ENCODE peak calls at places on chromosomes 12 and 14, in six cellular contexts. S, P, N, Y, U and H are unnamed samples.

GRCh38 chr14:32468955-32469354 is 139.9 kb downstream of the AKAP6 start:
- DNase-seq in S (no peak), P (no peak), N (peak; percentile 16), Y (no peak), U (no peak), H (no peak)

GRCh38 chr14:90573385-90574105 is 176.7 kb downstream of the CALM1 start:
- DNase-seq in S (no peak), P (no peak), N (no peak), Y (no peak), U (no peak), H (no peak)

GRCh38 chr12:29734299-29734698 is 49.4 kb downstream of the TMTC1 start:
- DNase-seq in S (no peak), P (no peak), N (no peak), Y (no peak), U (no peak), H (no peak)

GRCh38 chr12:46675736-46676135 is 150.1 kb downstream of the SLC38A4 start:
- DNase-seq in S (no peak), P (no peak), N (peak; percentile 72), Y (no peak), U (no peak), H (no peak)

GRCh38 chr14:44988694-44989093 is 26.7 kb downstream of the TOGARAM1 start:
- DNase-seq in S (no peak), P (no peak), N (no peak), Y (no peak), U (no peak), H (no peak)

GRCh38 chr12:105352940-105353635 is 22.6 kb downstream of the C12orf75 start:
- DNase-seq in S (no peak), P (no peak), N (peak; percentile 16), Y (no peak), U (no peak), H (no peak)

GRCh38 chr14:54691525-54692260 is 124.8 kb downstream of the SAMD4A start:
- DNase-seq in S (no peak), P (peak; percentile 40), N (peak; percentile 74), Y (no peak), U (peak; percentile 18), H (no peak)

GRCh38 chr12:123231931-123232330 is 1.0 kb downstream of the MPHOSPH9 start:
- DNase-seq in S (no peak), P (no peak), N (peak; percentile 10), Y (no peak), U (no peak), H (no peak)

GRCh38 chr14:101199028-101199770 is 295.7 kb upstream of the RTL1 start:
- DNase-seq in S (no peak), P (no peak), N (no peak), Y (no peak), U (no peak), H (no peak)

GRCh38 chr12:122500685-122501488 is at the start of gene ZCCHC8:
- DNase-seq in S (peak; percentile 95), P (peak; percentile 98), N (peak; percentile 99), Y (peak; percentile 90), U (peak; percentile 93), H (peak; percentile 87)